ENCODE peak calls at places on chromosomes 16 and 17, in five cellular contexts. N is NCI-H510A, K is M059J, D is caudate nucleus, P is A549. E is an unnamed sample.

GRCh38 chr17:31392856-31393748 is 1.6 kb downstream of the RAB11FIP4 start:
- DNase-seq in N (no peak), K (no peak), D (no peak), P (no peak), E (no peak)

GRCh38 chr17:44655983-44656700 is at the start of gene MEIOC:
- DNase-seq in N (peak; percentile 78), K (no peak), D (no peak), P (peak; percentile 95), E (no peak)

GRCh38 chr16:72928089-72928981 is 119.6 kb downstream of the ZFHX3 start:
- DNase-seq in N (no peak), K (no peak), D (no peak), P (no peak), E (no peak)

GRCh38 chr16:47375423-47375822 is 85.4 kb downstream of the ITFG1 start:
- DNase-seq in N (no peak), K (peak; percentile 42), D (no peak), P (no peak), E (no peak)

GRCh38 chr17:60079401-60079861 is 710 bp upstream of the HEATR6 start:
- DNase-seq in N (no peak), K (peak; percentile 71), D (no peak), P (peak; percentile 57), E (no peak)

GRCh38 chr16:82700541-82701240 is 73.9 kb downstream of the CDH13 start:
- DNase-seq in N (no peak), K (peak; percentile 83), D (no peak), P (no peak), E (no peak)

GRCh38 chr16:12157510-12158093 is 181.1 kb downstream of the SNX29 start:
- DNase-seq in N (no peak), K (peak; percentile 67), D (no peak), P (no peak), E (no peak)

GRCh38 chr16:57386381-57386951 is 14.2 kb downstream of the CX3CL1 start:
- DNase-seq in N (no peak), K (no peak), D (no peak), P (no peak), E (no peak)

GRCh38 chr17:38869647-38870258 is at the start of gene LASP1:
- DNase-seq in N (peak; percentile 84), K (peak; percentile 84), D (peak; percentile 81), P (peak; percentile 90), E (peak; percentile 84)

GRCh38 chr17:58184308-58184985 is 8.1 kb upstream of the EPX start:
- DNase-seq in N (peak; percentile 27), K (peak; percentile 87), D (no peak), P (no peak), E (no peak)

GRCh38 chr17:63309021-63309420 is 137.1 kb downstream of the CYB561 start:
- DNase-seq in N (no peak), K (peak; percentile 5), D (no peak), P (peak; percentile 13), E (no peak)

GRCh38 chr16:81238296-81239011 is at the start of gene BCO1:
- DNase-seq in N (no peak), K (peak; percentile 77), D (no peak), P (peak; percentile 63), E (no peak)

GRCh38 chr16:84360170-84360569 is 8.2 kb upstream of the ATP2C2 start:
- DNase-seq in N (no peak), K (peak; percentile 79), D (no peak), P (no peak), E (no peak)

GRCh38 chr17:67359960-67360817 is 6.2 kb downstream of the PSMD12 start:
- DNase-seq in N (peak; percentile 4), K (no peak), D (no peak), P (peak; percentile 60), E (no peak)

GRCh38 chr17:34584805-34585416 is 5.5 kb downstream of the TMEM132E start:
- DNase-seq in N (no peak), K (peak; percentile 46), D (no peak), P (peak; percentile 28), E (no peak)